ENCODE peak calls at places on chromosome 1, in nine cellular contexts. J is 8988T, H is caudate nucleus, I is NCI-H1417, Y is T-cell, B is GM23338, G is HuH-7.5, S is HEK293T, D is lower lobe of right lung. U is an unnamed sample.

GRCh38 chr1:177873238-177873637 is 96.6 kb downstream of the SEC16B start:
- DNase-seq in D (no peak), S (no peak), B (no peak), I (peak), Y (no peak), J (no peak), G (no peak), H (peak), U (no peak)

GRCh38 chr1:53792751-53793150 is 45.3 kb downstream of the NDC1 start:
- DNase-seq in H (no peak), J (no peak), B (no peak), D (no peak), G (no peak), S (no peak), Y (no peak), I (no peak), U (no peak)

GRCh38 chr1:7845761-7846160 is 7.1 kb downstream of the UTS2 start:
- DNase-seq in D (no peak), J (no peak), Y (no peak), B (no peak), S (no peak), I (no peak), H (no peak), G (no peak), U (no peak)

GRCh38 chr1:13543927-13544556 is 30.2 kb upstream of the LRRC38 start:
- DNase-seq in B (peak), I (no peak), D (peak), S (peak), Y (no peak), J (no peak), G (peak), H (peak), U (peak)

GRCh38 chr1:237760981-237761380 is 129.7 kb downstream of the ZP4 start:
- DNase-seq in J (no peak), S (no peak), I (no peak), D (no peak), Y (no peak), G (no peak), B (no peak), H (no peak), U (no peak)

GRCh38 chr1:190436615-190437014 is 41.0 kb downstream of the BRINP3 start:
- DNase-seq in Y (no peak), S (no peak), D (no peak), G (no peak), B (no peak), H (no peak), J (no peak), I (no peak), U (peak)

GRCh38 chr1:165697491-165697880 is 876 bp downstream of the ALDH9A1 start:
- DNase-seq in B (no peak), D (no peak), J (no peak), I (no peak), G (no peak), S (no peak), H (no peak), Y (no peak), U (no peak)

GRCh38 chr1:21569820-21570527 is 60.8 kb downstream of the ALPL start:
- DNase-seq in Y (no peak), S (no peak), D (no peak), B (no peak), J (no peak), I (no peak), H (no peak), G (no peak), U (no peak)